ENCODE peak calls at places on chromosome 16, in four cellular contexts. N is EH, O is ELF-1, K is NCI-H2171. B is an unnamed sample.

GRCh38 chr16:72018470-72018869 is 9.9 kb downstream of the DHODH start:
- DNase-seq in N (no peak), O (no peak), K (no peak), B (no peak)

GRCh38 chr16:50696575-50697420 is 3.4 kb downstream of the NOD2 start:
- DNase-seq in K (no peak), N (peak; percentile 68), O (no peak), B (no peak)

GRCh38 chr16:57146735-57147134 is 39.1 kb downstream of the PSME3IP1 start:
- DNase-seq in O (peak; percentile 50), N (peak; percentile 19), K (no peak), B (peak; percentile 69)

GRCh38 chr16:27401768-27402568 is at the start of gene IL21R:
- DNase-seq in N (peak; percentile 81), K (peak; percentile 17), O (peak; percentile 64), B (no peak)

GRCh38 chr16:6646891-6647290 is 685.8 kb upstream of the RBFOX1 start:
- DNase-seq in O (no peak), N (no peak), K (no peak), B (no peak)

GRCh38 chr16:86635926-86636325 is 57.6 kb downstream of the FOXL1 start:
- DNase-seq in K (no peak), O (no peak), N (no peak), B (no peak)

GRCh38 chr16:78297066-78297666 is 197.7 kb downstream of the WWOX start:
- DNase-seq in N (no peak), K (peak; percentile 12), O (no peak), B (no peak)

GRCh38 chr16:54331241-54332002 is 44.8 kb upstream of the IRX3 start:
- DNase-seq in K (no peak), N (no peak), O (peak; percentile 82), B (peak; percentile 83)

GRCh38 chr16:55655709-55656694 is at the start of gene SLC6A2:
- DNase-seq in N (no peak), O (peak; percentile 71), K (no peak), B (peak; percentile 77)

GRCh38 chr16:24541534-24541933 is 2.2 kb downstream of the RBBP6 start:
- DNase-seq in K (no peak), O (no peak), N (no peak), B (no peak)

GRCh38 chr16:31225193-31225592 is 8.3 kb upstream of the PYDC1 start:
- DNase-seq in O (no peak), N (no peak), K (no peak), B (no peak)

GRCh38 chr16:2470603-2471015 is 488 bp upstream of the NTN3 start:
- DNase-seq in O (peak; percentile 23), K (peak; percentile 79), N (no peak), B (peak; percentile 42)

GRCh38 chr16:30491744-30492308 is 19.3 kb downstream of the ITGAL start:
- DNase-seq in N (peak; percentile 97), K (no peak), O (no peak), B (no peak)

GRCh38 chr16:78761427-78761826 is 662.0 kb downstream of the WWOX start:
- DNase-seq in O (no peak), N (no peak), K (no peak), B (no peak)

GRCh38 chr16:71846443-71846842 is 667 bp downstream of the ATXN1L start:
- DNase-seq in K (no peak), N (peak; percentile 30), O (peak; percentile 30), B (peak; percentile 77)

GRCh38 chr16:28052274-28053128 is 11.0 kb downstream of the GSG1L start:
- DNase-seq in O (no peak), K (no peak), N (no peak), B (no peak)

GRCh38 chr16:56606071-56606687 is 2.2 kb upstream of the MT2A start:
- DNase-seq in K (no peak), O (no peak), N (peak; percentile 83), B (no peak)

GRCh38 chr16:17379121-17379571 is 91.6 kb downstream of the XYLT1 start:
- DNase-seq in O (peak; percentile 78), K (no peak), N (peak; percentile 94), B (no peak)

GRCh38 chr16:69703638-69704037 is 22.7 kb downstream of the NQO1 start:
- DNase-seq in O (no peak), K (no peak), N (peak; percentile 68), B (no peak)

GRCh38 chr16:51994597-51994996 is 552.3 kb downstream of the TOX3 start:
- DNase-seq in K (peak; percentile 96), O (no peak), N (peak; percentile 3), B (no peak)

GRCh38 chr16:1256874-1257322 is 1.0 kb downstream of the TPSD1 start:
- DNase-seq in K (no peak), O (no peak), N (no peak), B (no peak)

GRCh38 chr16:588639-588888 is 1.3 kb upstream of the RAB40C start:
- DNase-seq in N (peak; percentile 74), O (peak; percentile 67), K (no peak), B (peak; percentile 78)

GRCh38 chr16:88456356-88457292 is 3.5 kb downstream of the ZFPM1 start:
- DNase-seq in N (no peak), K (peak; percentile 22), O (no peak), B (no peak)

GRCh38 chr16:13480801-13481200 is 439.2 kb upstream of the ERCC4 start:
- DNase-seq in N (no peak), K (no peak), O (no peak), B (no peak)

GRCh38 chr16:14205666-14206065 is 134.5 kb downstream of the MRTFB start:
- DNase-seq in N (no peak), K (no peak), O (no peak), B (no peak)

GRCh38 chr16:23729503-23730424 is 16.7 kb upstream of the ERN2 start:
- DNase-seq in K (no peak), O (peak; percentile 48), N (peak; percentile 47), B (peak; percentile 81)

GRCh38 chr16:35255186-35255803 is 1795.9 kb downstream of the TP53TG3F start:
- DNase-seq in K (no peak), N (no peak), O (no peak), B (no peak)

GRCh38 chr16:49869731-49870130 is 13.8 kb upstream of the ZNF423 start:
- DNase-seq in K (no peak), N (no peak), O (no peak), B (no peak)

GRCh38 chr16:56506941-56507340 is 12.9 kb downstream of the BBS2 start:
- DNase-seq in N (peak; percentile 69), K (no peak), O (no peak), B (no peak)

GRCh38 chr16:30063893-30064745 is 1.4 kb upstream of the ALDOA start:
- DNase-seq in K (peak; percentile 66), O (peak; percentile 68), N (peak; percentile 48), B (peak; percentile 74)

GRCh38 chr16:87924937-87925670 is 11.2 kb downstream of the CA5A start:
- DNase-seq in N (no peak), O (peak; percentile 64), K (peak; percentile 91), B (no peak)

GRCh38 chr16:48011888-48012658 is 143.7 kb downstream of the ABCC12 start:
- DNase-seq in N (no peak), O (no peak), K (no peak), B (no peak)

GRCh38 chr16:85081765-85082164 is 30.5 kb downstream of the CIBAR2 start:
- DNase-seq in K (no peak), N (no peak), O (peak; percentile 41), B (no peak)

GRCh38 chr16:67399749-67400704 is 6.7 kb upstream of the TPPP3 start:
- DNase-seq in O (no peak), K (peak; percentile 9), N (no peak), B (no peak)

GRCh38 chr16:66988197-66988788 is at the start of gene CES4A:
- DNase-seq in N (no peak), O (no peak), K (no peak), B (no peak)